ENCODE peak calls at places on chromosomes 13 and 19, in seven cellular contexts. T is MM.1S, I is GM23248, N is SK-N-SH, D is PC-3, U is GM23338, K is HCT116. Z is an unnamed sample.

GRCh38 chr13:98452851-98453250 is 124.1 kb downstream of the STK24 start:
- DNase-seq in T (no peak), I (peak; percentile 32), N (no peak), D (no peak), U (no peak), K (no peak), Z (no peak)

GRCh38 chr13:109345433-109345941 is 440.9 kb downstream of the IRS2 start:
- DNase-seq in T (no peak), I (peak; percentile 55), N (peak; percentile 75), D (peak; percentile 37), U (no peak), K (no peak), Z (no peak)

GRCh38 chr13:30880756-30881155 is 25.3 kb upstream of the MEDAG start:
- DNase-seq in T (no peak), I (peak; percentile 95), N (no peak), D (peak; percentile 74), U (no peak), K (no peak), Z (no peak)

GRCh38 chr13:28540612-28541011 is 45.7 kb upstream of the FLT1 start:
- DNase-seq in T (no peak), I (no peak), N (no peak), D (peak; percentile 8), U (no peak), K (no peak), Z (no peak)

GRCh38 chr19:37999309-38000213 is 92.6 kb downstream of the SIPA1L3 start:
- DNase-seq in T (no peak), I (peak; percentile 97), N (no peak), D (peak; percentile 96), U (no peak), K (peak; percentile 88), Z (no peak)

GRCh38 chr19:3611841-3612240 is 5.2 kb upstream of the TBXA2R start:
- DNase-seq in T (no peak), I (no peak), N (no peak), D (no peak), U (no peak), K (no peak), Z (no peak)

GRCh38 chr13:55361141-55361540 is 1779.6 kb upstream of the PRR20A start:
- DNase-seq in T (no peak), I (no peak), N (no peak), D (peak; percentile 2), U (no peak), K (no peak), Z (no peak)

GRCh38 chr13:91540157-91540736 is 141.8 kb downstream of the GPC5 start:
- DNase-seq in T (no peak), I (no peak), N (no peak), D (no peak), U (no peak), K (no peak), Z (no peak)

GRCh38 chr13:111210082-111210481 is 95.0 kb downstream of the ARHGEF7 start:
- DNase-seq in T (no peak), I (no peak), N (no peak), D (no peak), U (no peak), K (no peak), Z (no peak)

GRCh38 chr13:30371649-30372265 is 50.5 kb upstream of the UBE2L5 start:
- DNase-seq in T (peak; percentile 80), I (peak; percentile 86), N (no peak), D (peak; percentile 69), U (no peak), K (peak; percentile 21), Z (peak; percentile 100)

GRCh38 chr13:74132152-74132767 is 1.9 kb downstream of the KLF12 start:
- DNase-seq in T (no peak), I (peak; percentile 25), N (no peak), D (peak; percentile 48), U (peak; percentile 21), K (no peak), Z (peak; percentile 76)

GRCh38 chr19:28465317-28466086 is 747.4 kb downstream of the UQCRFS1 start:
- DNase-seq in T (peak; percentile 30), I (peak; percentile 78), N (no peak), D (no peak), U (no peak), K (no peak), Z (peak; percentile 16)

GRCh38 chr19:1868971-1869370 is 5.6 kb upstream of the KLF16 start:
- DNase-seq in T (no peak), I (no peak), N (no peak), D (no peak), U (no peak), K (no peak), Z (no peak)

GRCh38 chr19:13849991-13850909 is 26.7 kb upstream of the NANOS3 start:
- DNase-seq in T (peak; percentile 27), I (peak; percentile 89), N (peak; percentile 89), D (peak; percentile 89), U (peak; percentile 88), K (no peak), Z (no peak)

GRCh38 chr19:55640043-55640576 is 692 bp upstream of the ZNF580 start:
- DNase-seq in T (no peak), I (peak; percentile 93), N (peak; percentile 83), D (no peak), U (peak; percentile 75), K (no peak), Z (peak; percentile 41)

GRCh38 chr13:45674908-45675307 is 27.2 kb upstream of the CBY2 start:
- DNase-seq in T (no peak), I (peak; percentile 68), N (peak; percentile 24), D (peak; percentile 86), U (peak; percentile 19), K (no peak), Z (no peak)

GRCh38 chr13:49395416-49396277 is 48.2 kb downstream of the CAB39L start:
- DNase-seq in T (no peak), I (peak; percentile 57), N (no peak), D (no peak), U (no peak), K (no peak), Z (no peak)

GRCh38 chr13:33642374-33643065 is 175.4 kb upstream of the RFC3 start:
- DNase-seq in T (no peak), I (peak; percentile 91), N (no peak), D (peak; percentile 32), U (no peak), K (no peak), Z (no peak)

GRCh38 chr13:49810825-49811526 is 18.5 kb upstream of the KPNA3 start:
- DNase-seq in T (no peak), I (peak; percentile 74), N (no peak), D (peak; percentile 36), U (no peak), K (no peak), Z (no peak)

GRCh38 chr19:15871570-15871969 is 26.3 kb downstream of the CYP4F2 start:
- DNase-seq in T (no peak), I (no peak), N (no peak), D (no peak), U (no peak), K (peak; percentile 54), Z (no peak)

GRCh38 chr13:106418556-106418955 is 116.9 kb downstream of the EFNB2 start:
- DNase-seq in T (no peak), I (peak; percentile 93), N (peak; percentile 66), D (peak; percentile 54), U (no peak), K (no peak), Z (no peak)

GRCh38 chr19:6970021-6970420 is 51.2 kb downstream of the MBD3L2B start:
- DNase-seq in T (no peak), I (no peak), N (no peak), D (no peak), U (no peak), K (no peak), Z (no peak)

GRCh38 chr19:11138659-11139526 is 16.7 kb downstream of the SPC24 start:
- DNase-seq in T (no peak), I (peak; percentile 93), N (peak; percentile 61), D (peak; percentile 89), U (peak; percentile 52), K (no peak), Z (no peak)
- TF ChIP-seq EZH2phosphoT487 in T (no peak), I (no peak), N (no peak), D (no peak), U (no peak), K (no peak), Z (no peak)

GRCh38 chr19:12668346-12668745 is 1.7 kb downstream of the WDR83 start:
- DNase-seq in T (no peak), I (no peak), N (no peak), D (no peak), U (no peak), K (no peak), Z (no peak)
- H3K9me2 ChIP-seq in T (no peaks in the 10 kb centered on the region), I (no peaks in the 10 kb centered on the region), N (no peaks in the 10 kb centered on the region), D (no peaks in the 10 kb centered on the region), U (no peaks in the 10 kb centered on the region), K (no peaks in the 10 kb centered on the region), Z (no peaks in the 10 kb centered on the region)

GRCh38 chr13:75762967-75763366 is 126.8 kb downstream of the LMO7 start:
- DNase-seq in T (no peak), I (no peak), N (no peak), D (no peak), U (no peak), K (no peak), Z (no peak)
- H2AFZ ChIP-seq in T (no peak overlapping the region), I (no peak overlapping the region), N (no peak overlapping the region), D (no peak overlapping the region), U (no peak overlapping the region), K (no peak overlapping the region), Z (no peak overlapping the region)

DNA sequence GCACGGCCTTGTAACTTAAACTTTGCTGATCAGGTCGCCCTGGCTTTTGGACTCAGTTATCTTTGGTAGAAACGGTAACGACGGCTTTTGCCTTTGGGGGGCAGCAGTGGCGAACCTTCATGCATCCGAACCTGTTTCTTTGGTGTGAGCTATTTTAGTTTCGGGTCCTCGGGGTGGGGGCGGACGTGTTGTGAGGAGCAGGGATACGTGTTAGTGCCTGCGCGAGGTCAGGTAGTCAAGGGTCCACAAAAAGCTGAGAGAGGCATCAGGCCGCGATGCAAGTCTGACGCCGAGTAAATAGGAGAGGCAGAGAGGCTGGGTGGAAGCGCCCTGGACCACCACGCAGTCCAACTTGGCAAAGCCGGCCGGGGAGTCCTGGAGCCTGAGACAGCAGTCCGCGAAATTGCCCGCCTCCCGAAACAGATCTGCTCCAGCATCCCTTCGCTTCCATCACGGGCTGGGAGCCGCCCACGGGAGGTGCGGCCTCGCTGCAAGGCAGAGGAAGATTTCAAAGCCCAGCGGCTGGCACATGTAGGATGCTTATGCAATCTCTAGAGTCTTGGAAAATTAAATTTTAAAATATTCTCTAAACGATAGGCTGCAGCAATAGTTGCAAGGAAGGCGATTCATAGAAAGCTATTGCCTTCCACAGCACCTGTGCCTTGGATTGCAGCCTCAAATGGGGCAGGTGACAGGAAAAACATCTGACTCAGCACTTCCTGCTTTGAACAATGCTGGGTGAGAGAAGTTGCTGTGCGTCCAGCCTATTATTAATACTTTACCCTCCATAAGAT is 4.6 kb upstream of the TPP2 start:
- DNase-seq in T (peak; percentile 94), I (peak; percentile 92), N (peak; percentile 69), D (peak; percentile 58), U (peak; percentile 95), K (peak; percentile 45), Z (peak; percentile 69)
- TF ChIP-seq EZH2phosphoT487 in T (no peak), I (no peak), N (no peak), D (no peak), U (no peak), K (no peak), Z (no peak)

GRCh38 chr19:18817574-18817973 is 14.2 kb upstream of the UPF1 start:
- DNase-seq in T (no peak), I (no peak), N (no peak), D (no peak), U (no peak), K (no peak), Z (no peak)
- H3K9me2 ChIP-seq in T (no peaks in the 10 kb centered on the region), I (no peaks in the 10 kb centered on the region), N (no peaks in the 10 kb centered on the region), D (no peaks in the 10 kb centered on the region), U (no peaks in the 10 kb centered on the region), K (no peaks in the 10 kb centered on the region), Z (no peaks in the 10 kb centered on the region)